ENCODE peak calls at places on chromosomes 11 and 22, in six cellular contexts. M is NCI-H524 treated with DMSO at 0.1 percent for 48 hours, Z is GM23338, W is K562, Q is ovary, X is EL. E is an unnamed sample.

GRCh38 chr11:57311109-57311936 is 13.4 kb downstream of the TNKS1BP1 start:
- DNase-seq in W (peak; percentile 95), M (no peak), Z (peak; percentile 97), X (peak; percentile 98), Q (peak; percentile 97), E (peak; percentile 98)

GRCh38 chr11:44315947-44316387 is 6.0 kb upstream of the ALX4 start:
- DNase-seq in M (no peak), W (no peak), Z (peak; percentile 64), Q (no peak), X (peak; percentile 53), E (no peak)

GRCh38 chr11:120666121-120666639 is 154.6 kb downstream of the GRIK4 start:
- DNase-seq in Z (peak; percentile 52), Q (no peak), W (no peak), M (no peak), X (no peak), E (peak; percentile 51)

GRCh38 chr11:69718147-69718546 is 14.3 kb upstream of the FGF19 start:
- DNase-seq in M (peak; percentile 65), X (peak; percentile 40), Q (no peak), W (peak; percentile 75), Z (peak; percentile 91), E (peak; percentile 91)

GRCh38 chr11:93236741-93237675 is 39.2 kb upstream of the SLC36A4 start:
- DNase-seq in W (peak; percentile 15), M (no peak), Q (peak; percentile 32), X (peak; percentile 37), Z (peak; percentile 80), E (peak; percentile 81)

GRCh38 chr11:28815110-28815509 is 706.9 kb downstream of the METTL15 start:
- DNase-seq in X (no peak), M (no peak), W (no peak), Z (no peak), Q (no peak), E (no peak)

GRCh38 chr22:44782286-44782830 is 30.0 kb downstream of the ARHGAP8 start:
- DNase-seq in X (no peak), W (no peak), M (no peak), Q (no peak), Z (no peak), E (no peak)

GRCh38 chr22:31122532-31123291 is at the start of gene INPP5J:
- DNase-seq in M (no peak), W (no peak), Q (peak; percentile 62), Z (peak; percentile 80), X (peak; percentile 76), E (peak; percentile 66)

GRCh38 chr11:112769170-112769569 is 192.1 kb upstream of the NCAM1 start:
- DNase-seq in M (no peak), Z (no peak), Q (no peak), W (no peak), X (no peak), E (no peak)

GRCh38 chr11:116460156-116460965 is 312.4 kb downstream of the BUD13 start:
- DNase-seq in X (no peak), Q (no peak), W (no peak), M (no peak), Z (no peak), E (no peak)

GRCh38 chr22:25051983-25052710 is 99.6 kb downstream of the KIAA1671 start:
- DNase-seq in W (no peak), Z (no peak), X (no peak), Q (no peak), M (no peak), E (no peak)

GRCh38 chr11:43212279-43212678 is 99.5 kb upstream of the API5 start:
- DNase-seq in X (no peak), Q (no peak), M (no peak), Z (peak; percentile 46), W (no peak), E (peak; percentile 52)

GRCh38 chr22:30519842-30520425 is 14.4 kb upstream of the SEC14L4 start:
- DNase-seq in Z (no peak), Q (no peak), M (no peak), X (no peak), W (no peak), E (no peak)

GRCh38 chr22:40463727-40464126 is 93.3 kb downstream of the SGSM3 start:
- DNase-seq in M (no peak), Z (no peak), Q (no peak), W (no peak), X (no peak), E (no peak)

GRCh38 chr22:49690454-49690853 is 137.2 kb downstream of the BRD1 start:
- DNase-seq in X (no peak), Q (no peak), W (no peak), M (no peak), Z (no peak), E (no peak)

GRCh38 chr11:45906096-45906682 is 882 bp downstream of the FREY1 start:
- DNase-seq in Z (no peak), Q (no peak), W (no peak), M (no peak), X (no peak), E (peak; percentile 46)

GRCh38 chr11:19673924-19674390 is 38.7 kb upstream of the NAV2 start:
- DNase-seq in Z (peak; percentile 54), X (no peak), Q (peak; percentile 55), M (no peak), W (no peak), E (peak; percentile 68)

GRCh38 chr22:45484742-45485141 is 17.9 kb upstream of the FBLN1 start:
- DNase-seq in X (no peak), Q (no peak), M (no peak), Z (no peak), W (no peak), E (no peak)

GRCh38 chr22:32864041-32864440 is 62.5 kb downstream of the TIMP3 start:
- DNase-seq in W (no peak), Q (no peak), X (no peak), Z (no peak), M (no peak), E (peak; percentile 5)

GRCh38 chr11:45664376-45665205 is 831 bp downstream of the CHST1 start:
- DNase-seq in Z (peak; percentile 58), Q (no peak), W (peak; percentile 25), X (no peak), M (no peak), E (no peak)

GRCh38 chr11:65391007-65391406 is 4.6 kb downstream of the FRMD8 start:
- DNase-seq in X (peak; percentile 63), Z (peak; percentile 62), Q (no peak), M (no peak), W (no peak), E (peak; percentile 83)

GRCh38 chr11:72634472-72635095 is 39.6 kb downstream of the PDE2A start:
- DNase-seq in X (no peak), Q (no peak), W (no peak), M (no peak), Z (no peak), E (no peak)

GRCh38 chr11:63867511-63867910 is 28.6 kb downstream of the MARK2 start:
- DNase-seq in Q (no peak), X (no peak), Z (no peak), M (no peak), W (no peak), E (no peak)

GRCh38 chr11:64637346-64638016 is 46.5 kb downstream of the SLC22A12 start:
- DNase-seq in W (no peak), Z (no peak), Q (no peak), M (no peak), X (no peak), E (peak; percentile 42)

GRCh38 chr11:130798801-130799200 is 117.5 kb downstream of the SNX19 start:
- DNase-seq in W (no peak), Z (no peak), Q (no peak), X (peak; percentile 51), M (no peak), E (no peak)